ENCODE peak calls at places on chromosomes 7 and 10, in six cellular contexts. One of them, this sample, is unnamed.

GRCh38 chr10:70265032-70265689 is 18.6 kb downstream of the NPFFR1 start:
- DNase-seq in activated effector memory CD4-positive, alpha-beta T cell treated with anti-CD3 and anti-CD28 coated beads, Interleukin-2, amount 50 U/mL, for 16 hours: no peak
- DNase-seq in stimulated activated CD8-positive, alpha-beta memory T cell treated with anti-CD3 and anti-CD28 coated beads, Interleukin-15, amount 100 ng/mL, for 4 hours: no peak
- DNase-seq in NCI-H1048: no peak
- DNase-seq in frontal cortex: no peak
- DNase-seq in stomach: no peak
- DNase-seq in this sample: peak

GRCh38 chr7:47482013-47482761 is 99.7 kb downstream of the TNS3 start:
- DNase-seq in activated effector memory CD4-positive, alpha-beta T cell treated with anti-CD3 and anti-CD28 coated beads, Interleukin-2, amount 50 U/mL, for 16 hours: no peak
- DNase-seq in stimulated activated CD8-positive, alpha-beta memory T cell treated with anti-CD3 and anti-CD28 coated beads, Interleukin-15, amount 100 ng/mL, for 4 hours: no peak
- DNase-seq in NCI-H1048: no peak
- DNase-seq in frontal cortex: no peak
- DNase-seq in stomach: no peak
- DNase-seq in this sample: no peak

GRCh38 chr10:12482586-12482985 is 133.2 kb downstream of the CAMK1D start:
- DNase-seq in activated effector memory CD4-positive, alpha-beta T cell treated with anti-CD3 and anti-CD28 coated beads, Interleukin-2, amount 50 U/mL, for 16 hours: no peak
- DNase-seq in stimulated activated CD8-positive, alpha-beta memory T cell treated with anti-CD3 and anti-CD28 coated beads, Interleukin-15, amount 100 ng/mL, for 4 hours: no peak
- DNase-seq in NCI-H1048: no peak
- DNase-seq in frontal cortex: no peak
- DNase-seq in stomach: no peak
- DNase-seq in this sample: no peak

GRCh38 chr10:80277016-80277415 is 12.4 kb downstream of the MAT1A start:
- DNase-seq in activated effector memory CD4-positive, alpha-beta T cell treated with anti-CD3 and anti-CD28 coated beads, Interleukin-2, amount 50 U/mL, for 16 hours: no peak
- DNase-seq in stimulated activated CD8-positive, alpha-beta memory T cell treated with anti-CD3 and anti-CD28 coated beads, Interleukin-15, amount 100 ng/mL, for 4 hours: no peak
- DNase-seq in NCI-H1048: no peak
- DNase-seq in frontal cortex: no peak
- DNase-seq in stomach: peak
- DNase-seq in this sample: no peak

GRCh38 chr7:21355406-21355874 is 72.4 kb upstream of the SP4 start:
- DNase-seq in activated effector memory CD4-positive, alpha-beta T cell treated with anti-CD3 and anti-CD28 coated beads, Interleukin-2, amount 50 U/mL, for 16 hours: peak
- DNase-seq in stimulated activated CD8-positive, alpha-beta memory T cell treated with anti-CD3 and anti-CD28 coated beads, Interleukin-15, amount 100 ng/mL, for 4 hours: no peak
- DNase-seq in NCI-H1048: no peak
- DNase-seq in frontal cortex: no peak
- DNase-seq in stomach: no peak
- DNase-seq in this sample: no peak

GRCh38 chr10:108404155-108404554 is 1239.6 kb upstream of the SORCS1 start:
- DNase-seq in activated effector memory CD4-positive, alpha-beta T cell treated with anti-CD3 and anti-CD28 coated beads, Interleukin-2, amount 50 U/mL, for 16 hours: no peak
- DNase-seq in stimulated activated CD8-positive, alpha-beta memory T cell treated with anti-CD3 and anti-CD28 coated beads, Interleukin-15, amount 100 ng/mL, for 4 hours: no peak
- DNase-seq in NCI-H1048: no peak
- DNase-seq in frontal cortex: no peak
- DNase-seq in stomach: no peak
- DNase-seq in this sample: no peak

GRCh38 chr10:2851544-2851943 is 215.8 kb upstream of the PFKP start:
- DNase-seq in activated effector memory CD4-positive, alpha-beta T cell treated with anti-CD3 and anti-CD28 coated beads, Interleukin-2, amount 50 U/mL, for 16 hours: no peak
- DNase-seq in stimulated activated CD8-positive, alpha-beta memory T cell treated with anti-CD3 and anti-CD28 coated beads, Interleukin-15, amount 100 ng/mL, for 4 hours: no peak
- DNase-seq in NCI-H1048: peak
- DNase-seq in frontal cortex: no peak
- DNase-seq in stomach: no peak
- DNase-seq in this sample: no peak

GRCh38 chr10:102599565-102600327 is 44.5 kb upstream of the TRIM8 start:
- DNase-seq in activated effector memory CD4-positive, alpha-beta T cell treated with anti-CD3 and anti-CD28 coated beads, Interleukin-2, amount 50 U/mL, for 16 hours: no peak
- DNase-seq in stimulated activated CD8-positive, alpha-beta memory T cell treated with anti-CD3 and anti-CD28 coated beads, Interleukin-15, amount 100 ng/mL, for 4 hours: no peak
- DNase-seq in NCI-H1048: no peak
- DNase-seq in frontal cortex: no peak
- DNase-seq in stomach: peak
- DNase-seq in this sample: no peak

GRCh38 chr10:20767028-20767427 is 130.1 kb downstream of the NEBL start:
- DNase-seq in activated effector memory CD4-positive, alpha-beta T cell treated with anti-CD3 and anti-CD28 coated beads, Interleukin-2, amount 50 U/mL, for 16 hours: no peak
- DNase-seq in stimulated activated CD8-positive, alpha-beta memory T cell treated with anti-CD3 and anti-CD28 coated beads, Interleukin-15, amount 100 ng/mL, for 4 hours: no peak
- DNase-seq in NCI-H1048: no peak
- DNase-seq in frontal cortex: no peak
- DNase-seq in stomach: no peak
- DNase-seq in this sample: no peak

GRCh38 chr7:150446288-150446938 is 4.0 kb upstream of the GIMAP8 start:
- DNase-seq in activated effector memory CD4-positive, alpha-beta T cell treated with anti-CD3 and anti-CD28 coated beads, Interleukin-2, amount 50 U/mL, for 16 hours: no peak
- DNase-seq in stimulated activated CD8-positive, alpha-beta memory T cell treated with anti-CD3 and anti-CD28 coated beads, Interleukin-15, amount 100 ng/mL, for 4 hours: no peak
- DNase-seq in NCI-H1048: no peak
- DNase-seq in frontal cortex: no peak
- DNase-seq in stomach: no peak
- DNase-seq in this sample: no peak

GRCh38 chr7:34165927-34166550 is 260.7 kb downstream of the BMPER start:
- DNase-seq in activated effector memory CD4-positive, alpha-beta T cell treated with anti-CD3 and anti-CD28 coated beads, Interleukin-2, amount 50 U/mL, for 16 hours: no peak
- DNase-seq in stimulated activated CD8-positive, alpha-beta memory T cell treated with anti-CD3 and anti-CD28 coated beads, Interleukin-15, amount 100 ng/mL, for 4 hours: no peak
- DNase-seq in NCI-H1048: no peak
- DNase-seq in frontal cortex: no peak
- DNase-seq in stomach: no peak
- DNase-seq in this sample: no peak

GRCh38 chr7:31027161-31027965 is 24.7 kb upstream of the ADCYAP1R1 start:
- DNase-seq in activated effector memory CD4-positive, alpha-beta T cell treated with anti-CD3 and anti-CD28 coated beads, Interleukin-2, amount 50 U/mL, for 16 hours: no peak
- DNase-seq in stimulated activated CD8-positive, alpha-beta memory T cell treated with anti-CD3 and anti-CD28 coated beads, Interleukin-15, amount 100 ng/mL, for 4 hours: no peak
- DNase-seq in NCI-H1048: no peak
- DNase-seq in frontal cortex: no peak
- DNase-seq in stomach: no peak
- DNase-seq in this sample: no peak

GRCh38 chr7:29886827-29887226 is 80.5 kb downstream of the WIPF3 start:
- DNase-seq in activated effector memory CD4-positive, alpha-beta T cell treated with anti-CD3 and anti-CD28 coated beads, Interleukin-2, amount 50 U/mL, for 16 hours: no peak
- DNase-seq in stimulated activated CD8-positive, alpha-beta memory T cell treated with anti-CD3 and anti-CD28 coated beads, Interleukin-15, amount 100 ng/mL, for 4 hours: no peak
- DNase-seq in NCI-H1048: no peak
- DNase-seq in frontal cortex: no peak
- DNase-seq in stomach: no peak
- DNase-seq in this sample: no peak

GRCh38 chr10:16440396-16441105 is 3.7 kb downstream of the PTER start:
- DNase-seq in activated effector memory CD4-positive, alpha-beta T cell treated with anti-CD3 and anti-CD28 coated beads, Interleukin-2, amount 50 U/mL, for 16 hours: peak
- DNase-seq in stimulated activated CD8-positive, alpha-beta memory T cell treated with anti-CD3 and anti-CD28 coated beads, Interleukin-15, amount 100 ng/mL, for 4 hours: no peak
- DNase-seq in NCI-H1048: no peak
- DNase-seq in frontal cortex: no peak
- DNase-seq in stomach: peak
- DNase-seq in this sample: no peak

GRCh38 chr7:149669121-149669818 is 104.1 kb downstream of the ZNF467 start:
- DNase-seq in activated effector memory CD4-positive, alpha-beta T cell treated with anti-CD3 and anti-CD28 coated beads, Interleukin-2, amount 50 U/mL, for 16 hours: no peak
- DNase-seq in stimulated activated CD8-positive, alpha-beta memory T cell treated with anti-CD3 and anti-CD28 coated beads, Interleukin-15, amount 100 ng/mL, for 4 hours: no peak
- DNase-seq in NCI-H1048: no peak
- DNase-seq in frontal cortex: no peak
- DNase-seq in stomach: no peak
- DNase-seq in this sample: peak

GRCh38 chr7:64687249-64687648 is 21.3 kb downstream of the ZNF107 start:
- DNase-seq in activated effector memory CD4-positive, alpha-beta T cell treated with anti-CD3 and anti-CD28 coated beads, Interleukin-2, amount 50 U/mL, for 16 hours: no peak
- DNase-seq in stimulated activated CD8-positive, alpha-beta memory T cell treated with anti-CD3 and anti-CD28 coated beads, Interleukin-15, amount 100 ng/mL, for 4 hours: no peak
- DNase-seq in NCI-H1048: no peak
- DNase-seq in frontal cortex: no peak
- DNase-seq in stomach: no peak
- DNase-seq in this sample: no peak

GRCh38 chr7:55369427-55369826 is 4.3 kb downstream of the LANCL2 start:
- DNase-seq in activated effector memory CD4-positive, alpha-beta T cell treated with anti-CD3 and anti-CD28 coated beads, Interleukin-2, amount 50 U/mL, for 16 hours: no peak
- DNase-seq in stimulated activated CD8-positive, alpha-beta memory T cell treated with anti-CD3 and anti-CD28 coated beads, Interleukin-15, amount 100 ng/mL, for 4 hours: no peak
- DNase-seq in NCI-H1048: no peak
- DNase-seq in frontal cortex: no peak
- DNase-seq in stomach: no peak
- DNase-seq in this sample: no peak

GRCh38 chr10:31145986-31146385 is 114.3 kb upstream of the ZNF438 start:
- DNase-seq in activated effector memory CD4-positive, alpha-beta T cell treated with anti-CD3 and anti-CD28 coated beads, Interleukin-2, amount 50 U/mL, for 16 hours: no peak
- DNase-seq in stimulated activated CD8-positive, alpha-beta memory T cell treated with anti-CD3 and anti-CD28 coated beads, Interleukin-15, amount 100 ng/mL, for 4 hours: no peak
- DNase-seq in NCI-H1048: no peak
- DNase-seq in frontal cortex: no peak
- DNase-seq in stomach: no peak
- DNase-seq in this sample: no peak

GRCh38 chr10:44703241-44704155 is 207.6 kb upstream of the TMEM72 start:
- DNase-seq in activated effector memory CD4-positive, alpha-beta T cell treated with anti-CD3 and anti-CD28 coated beads, Interleukin-2, amount 50 U/mL, for 16 hours: no peak
- DNase-seq in stimulated activated CD8-positive, alpha-beta memory T cell treated with anti-CD3 and anti-CD28 coated beads, Interleukin-15, amount 100 ng/mL, for 4 hours: no peak
- DNase-seq in NCI-H1048: no peak
- DNase-seq in frontal cortex: no peak
- DNase-seq in stomach: no peak
- DNase-seq in this sample: no peak

GRCh38 chr7:135282621-135283295 is 49.1 kb downstream of the STRA8 start:
- DNase-seq in activated effector memory CD4-positive, alpha-beta T cell treated with anti-CD3 and anti-CD28 coated beads, Interleukin-2, amount 50 U/mL, for 16 hours: no peak
- DNase-seq in stimulated activated CD8-positive, alpha-beta memory T cell treated with anti-CD3 and anti-CD28 coated beads, Interleukin-15, amount 100 ng/mL, for 4 hours: no peak
- DNase-seq in NCI-H1048: no peak
- DNase-seq in frontal cortex: no peak
- DNase-seq in stomach: no peak
- DNase-seq in this sample: no peak

GRCh38 chr7:44211126-44211675 is 10.4 kb downstream of the YKT6 start:
- DNase-seq in activated effector memory CD4-positive, alpha-beta T cell treated with anti-CD3 and anti-CD28 coated beads, Interleukin-2, amount 50 U/mL, for 16 hours: no peak
- DNase-seq in stimulated activated CD8-positive, alpha-beta memory T cell treated with anti-CD3 and anti-CD28 coated beads, Interleukin-15, amount 100 ng/mL, for 4 hours: no peak
- DNase-seq in NCI-H1048: no peak
- DNase-seq in frontal cortex: no peak
- DNase-seq in stomach: no peak
- DNase-seq in this sample: no peak

GRCh38 chr7:9657257-9657656 is 1223.8 kb downstream of the NXPH1 start:
- DNase-seq in activated effector memory CD4-positive, alpha-beta T cell treated with anti-CD3 and anti-CD28 coated beads, Interleukin-2, amount 50 U/mL, for 16 hours: no peak
- DNase-seq in stimulated activated CD8-positive, alpha-beta memory T cell treated with anti-CD3 and anti-CD28 coated beads, Interleukin-15, amount 100 ng/mL, for 4 hours: no peak
- DNase-seq in NCI-H1048: no peak
- DNase-seq in frontal cortex: no peak
- DNase-seq in stomach: no peak
- DNase-seq in this sample: peak

GRCh38 chr7:151999337-152000090 is 26.0 kb upstream of the GALNT11 start:
- DNase-seq in activated effector memory CD4-positive, alpha-beta T cell treated with anti-CD3 and anti-CD28 coated beads, Interleukin-2, amount 50 U/mL, for 16 hours: no peak
- DNase-seq in stimulated activated CD8-positive, alpha-beta memory T cell treated with anti-CD3 and anti-CD28 coated beads, Interleukin-15, amount 100 ng/mL, for 4 hours: no peak
- DNase-seq in NCI-H1048: no peak
- DNase-seq in frontal cortex: no peak
- DNase-seq in stomach: no peak
- DNase-seq in this sample: no peak

GRCh38 chr7:157875230-157876179 is 538.7 kb downstream of the DNAJB6 start:
- DNase-seq in activated effector memory CD4-positive, alpha-beta T cell treated with anti-CD3 and anti-CD28 coated beads, Interleukin-2, amount 50 U/mL, for 16 hours: peak
- DNase-seq in stimulated activated CD8-positive, alpha-beta memory T cell treated with anti-CD3 and anti-CD28 coated beads, Interleukin-15, amount 100 ng/mL, for 4 hours: no peak
- DNase-seq in NCI-H1048: no peak
- DNase-seq in frontal cortex: no peak
- DNase-seq in stomach: peak
- DNase-seq in this sample: peak

GRCh38 chr10:7720478-7720877 is 17.4 kb downstream of the ITIH2 start:
- DNase-seq in activated effector memory CD4-positive, alpha-beta T cell treated with anti-CD3 and anti-CD28 coated beads, Interleukin-2, amount 50 U/mL, for 16 hours: no peak
- DNase-seq in stimulated activated CD8-positive, alpha-beta memory T cell treated with anti-CD3 and anti-CD28 coated beads, Interleukin-15, amount 100 ng/mL, for 4 hours: no peak
- DNase-seq in NCI-H1048: no peak
- DNase-seq in frontal cortex: no peak
- DNase-seq in stomach: no peak
- DNase-seq in this sample: no peak

GRCh38 chr10:114576132-114576487 is 82.0 kb downstream of the ABLIM1 start:
- DNase-seq in activated effector memory CD4-positive, alpha-beta T cell treated with anti-CD3 and anti-CD28 coated beads, Interleukin-2, amount 50 U/mL, for 16 hours: no peak
- DNase-seq in stimulated activated CD8-positive, alpha-beta memory T cell treated with anti-CD3 and anti-CD28 coated beads, Interleukin-15, amount 100 ng/mL, for 4 hours: no peak
- DNase-seq in NCI-H1048: no peak
- DNase-seq in frontal cortex: no peak
- DNase-seq in stomach: no peak
- DNase-seq in this sample: no peak

GRCh38 chr7:1123721-1124120 is 35.8 kb downstream of the GPER1 start:
- DNase-seq in activated effector memory CD4-positive, alpha-beta T cell treated with anti-CD3 and anti-CD28 coated beads, Interleukin-2, amount 50 U/mL, for 16 hours: peak
- DNase-seq in stimulated activated CD8-positive, alpha-beta memory T cell treated with anti-CD3 and anti-CD28 coated beads, Interleukin-15, amount 100 ng/mL, for 4 hours: no peak
- DNase-seq in NCI-H1048: no peak
- DNase-seq in frontal cortex: peak
- DNase-seq in stomach: peak
- DNase-seq in this sample: no peak

GRCh38 chr7:92874567-92874966 is 38.2 kb upstream of the CDK6 start:
- DNase-seq in activated effector memory CD4-positive, alpha-beta T cell treated with anti-CD3 and anti-CD28 coated beads, Interleukin-2, amount 50 U/mL, for 16 hours: no peak
- DNase-seq in stimulated activated CD8-positive, alpha-beta memory T cell treated with anti-CD3 and anti-CD28 coated beads, Interleukin-15, amount 100 ng/mL, for 4 hours: no peak
- DNase-seq in NCI-H1048: no peak
- DNase-seq in frontal cortex: no peak
- DNase-seq in stomach: no peak
- DNase-seq in this sample: no peak

GRCh38 chr7:93717217-93717900 is 142.8 kb upstream of the CALCR start:
- DNase-seq in activated effector memory CD4-positive, alpha-beta T cell treated with anti-CD3 and anti-CD28 coated beads, Interleukin-2, amount 50 U/mL, for 16 hours: no peak
- DNase-seq in stimulated activated CD8-positive, alpha-beta memory T cell treated with anti-CD3 and anti-CD28 coated beads, Interleukin-15, amount 100 ng/mL, for 4 hours: no peak
- DNase-seq in NCI-H1048: no peak
- DNase-seq in frontal cortex: no peak
- DNase-seq in stomach: no peak
- DNase-seq in this sample: no peak

GRCh38 chr10:45111509-45111908 is 110.8 kb downstream of the ZNF22 start:
- DNase-seq in activated effector memory CD4-positive, alpha-beta T cell treated with anti-CD3 and anti-CD28 coated beads, Interleukin-2, amount 50 U/mL, for 16 hours: no peak
- DNase-seq in stimulated activated CD8-positive, alpha-beta memory T cell treated with anti-CD3 and anti-CD28 coated beads, Interleukin-15, amount 100 ng/mL, for 4 hours: no peak
- DNase-seq in NCI-H1048: no peak
- DNase-seq in frontal cortex: no peak
- DNase-seq in stomach: no peak
- DNase-seq in this sample: no peak

GRCh38 chr10:46250481-46250880 is 36.3 kb upstream of the ANTXRL start:
- DNase-seq in activated effector memory CD4-positive, alpha-beta T cell treated with anti-CD3 and anti-CD28 coated beads, Interleukin-2, amount 50 U/mL, for 16 hours: no peak
- DNase-seq in stimulated activated CD8-positive, alpha-beta memory T cell treated with anti-CD3 and anti-CD28 coated beads, Interleukin-15, amount 100 ng/mL, for 4 hours: no peak
- DNase-seq in NCI-H1048: no peak
- DNase-seq in frontal cortex: no peak
- DNase-seq in stomach: no peak
- DNase-seq in this sample: no peak